ENCODE peak calls at places on chromosomes 13 and 19, in four cellular contexts. One of them, this sample, is unnamed.

GRCh38 chr13:39341238-39341637 is 261.8 kb downstream of the LHFPL6 start:
- DNase-seq in mammary epithelial cell: no peak
- DNase-seq in CD4-positive, CD25-positive, alpha-beta regulatory T cell: no peak
- DNase-seq in small intestine: no peak
- DNase-seq in this sample: no peak

GRCh38 chr19:17762505-17763229 is 11.4 kb downstream of the FCHO1 start:
- DNase-seq in mammary epithelial cell: no peak
- DNase-seq in small intestine: peak; percentile 55
- DNase-seq in CD4-positive, CD25-positive, alpha-beta regulatory T cell: no peak
- DNase-seq in this sample: no peak

GRCh38 chr13:28805193-28805819 is 14.8 kb upstream of the MTUS2 start:
- DNase-seq in small intestine: peak; percentile 42
- DNase-seq in mammary epithelial cell: no peak
- DNase-seq in CD4-positive, CD25-positive, alpha-beta regulatory T cell: no peak
- DNase-seq in this sample: no peak

GRCh38 chr19:34960940-34961679 is 2.9 kb downstream of the ZNF792 start:
- DNase-seq in small intestine: no peak
- DNase-seq in CD4-positive, CD25-positive, alpha-beta regulatory T cell: no peak
- DNase-seq in mammary epithelial cell: no peak
- DNase-seq in this sample: no peak

GRCh38 chr19:55209430-55210119 is at the start of gene PTPRH:
- DNase-seq in CD4-positive, CD25-positive, alpha-beta regulatory T cell: no peak
- DNase-seq in small intestine: peak; percentile 97
- DNase-seq in mammary epithelial cell: no peak
- DNase-seq in this sample: no peak

GRCh38 chr13:95388420-95389079 is 87.3 kb upstream of the ABCC4 start:
- DNase-seq in small intestine: no peak
- DNase-seq in mammary epithelial cell: no peak
- DNase-seq in CD4-positive, CD25-positive, alpha-beta regulatory T cell: no peak
- DNase-seq in this sample: no peak

GRCh38 chr19:29533578-29534544 is 8.1 kb downstream of the VSTM2B start:
- DNase-seq in small intestine: no peak
- DNase-seq in mammary epithelial cell: no peak
- DNase-seq in CD4-positive, CD25-positive, alpha-beta regulatory T cell: no peak
- DNase-seq in this sample: no peak

GRCh38 chr13:20193142-20193923 is 595 bp upstream of the GJB2 start:
- DNase-seq in mammary epithelial cell: no peak
- DNase-seq in small intestine: no peak
- DNase-seq in CD4-positive, CD25-positive, alpha-beta regulatory T cell: no peak
- DNase-seq in this sample: peak; percentile 15

GRCh38 chr13:66462187-66462586 is 767.9 kb downstream of the PCDH9 start:
- DNase-seq in mammary epithelial cell: no peak
- DNase-seq in CD4-positive, CD25-positive, alpha-beta regulatory T cell: no peak
- DNase-seq in small intestine: no peak
- DNase-seq in this sample: no peak

GRCh38 chr19:47757617-47758432 is 12.5 kb downstream of the NOP53 start:
- DNase-seq in CD4-positive, CD25-positive, alpha-beta regulatory T cell: no peak
- DNase-seq in small intestine: peak; percentile 87
- DNase-seq in mammary epithelial cell: no peak
- DNase-seq in this sample: no peak

GRCh38 chr13:27424246-27425150 is at the start of gene GTF3A:
- DNase-seq in mammary epithelial cell: peak; percentile 83
- DNase-seq in small intestine: peak; percentile 89
- DNase-seq in CD4-positive, CD25-positive, alpha-beta regulatory T cell: peak; percentile 81
- DNase-seq in this sample: peak; percentile 92

GRCh38 chr13:101429733-101430132 is 13.4 kb upstream of the NALCN start:
- DNase-seq in small intestine: no peak
- DNase-seq in CD4-positive, CD25-positive, alpha-beta regulatory T cell: no peak
- DNase-seq in mammary epithelial cell: peak; percentile 14
- DNase-seq in this sample: no peak

GRCh38 chr13:63578796-63579195 is 2163.1 kb upstream of the PCDH20 start:
- DNase-seq in small intestine: no peak
- DNase-seq in mammary epithelial cell: no peak
- DNase-seq in CD4-positive, CD25-positive, alpha-beta regulatory T cell: no peak
- DNase-seq in this sample: no peak

GRCh38 chr13:30895773-30896172 is 10.3 kb upstream of the MEDAG start:
- DNase-seq in mammary epithelial cell: peak; percentile 24
- DNase-seq in small intestine: no peak
- DNase-seq in CD4-positive, CD25-positive, alpha-beta regulatory T cell: no peak
- DNase-seq in this sample: no peak

GRCh38 chr13:100854091-100854490 is 179.5 kb upstream of the TMTC4 start:
- DNase-seq in mammary epithelial cell: no peak
- DNase-seq in small intestine: no peak
- DNase-seq in CD4-positive, CD25-positive, alpha-beta regulatory T cell: no peak
- DNase-seq in this sample: no peak

GRCh38 chr19:56538254-56538760 is 441 bp upstream of the ZFP28 start:
- DNase-seq in mammary epithelial cell: peak; percentile 87
- DNase-seq in small intestine: peak; percentile 82
- DNase-seq in CD4-positive, CD25-positive, alpha-beta regulatory T cell: peak; percentile 80
- DNase-seq in this sample: peak; percentile 92

GRCh38 chr19:31350033-31350692 is 927 bp upstream of the TSHZ3 start:
- DNase-seq in CD4-positive, CD25-positive, alpha-beta regulatory T cell: no peak
- DNase-seq in small intestine: no peak
- DNase-seq in mammary epithelial cell: no peak
- DNase-seq in this sample: peak; percentile 32

GRCh38 chr13:106415971-106416370 is 119.5 kb downstream of the EFNB2 start:
- DNase-seq in mammary epithelial cell: no peak
- DNase-seq in CD4-positive, CD25-positive, alpha-beta regulatory T cell: no peak
- DNase-seq in small intestine: no peak
- DNase-seq in this sample: no peak

GRCh38 chr13:99997702-99998219 is 16.2 kb downstream of the ZIC2 start:
- DNase-seq in mammary epithelial cell: no peak
- DNase-seq in small intestine: no peak
- DNase-seq in CD4-positive, CD25-positive, alpha-beta regulatory T cell: no peak
- DNase-seq in this sample: no peak

GRCh38 chr13:91247768-91248167 is 99.7 kb upstream of the MIR17HG start:
- DNase-seq in CD4-positive, CD25-positive, alpha-beta regulatory T cell: no peak
- DNase-seq in mammary epithelial cell: no peak
- DNase-seq in small intestine: peak; percentile 6
- DNase-seq in this sample: no peak

GRCh38 chr19:16614941-16615340 is 13.1 kb downstream of the MED26 start:
- DNase-seq in mammary epithelial cell: no peak
- DNase-seq in small intestine: no peak
- DNase-seq in CD4-positive, CD25-positive, alpha-beta regulatory T cell: no peak
- DNase-seq in this sample: no peak

GRCh38 chr19:45506246-45506990 is 861 bp upstream of the VASP start:
- DNase-seq in CD4-positive, CD25-positive, alpha-beta regulatory T cell: peak; percentile 92
- DNase-seq in mammary epithelial cell: peak; percentile 94
- DNase-seq in small intestine: peak; percentile 96
- DNase-seq in this sample: peak; percentile 98

GRCh38 chr13:112522578-112522977 is 65.4 kb downstream of the TUBGCP3 start:
- DNase-seq in CD4-positive, CD25-positive, alpha-beta regulatory T cell: no peak
- DNase-seq in mammary epithelial cell: peak; percentile 6
- DNase-seq in small intestine: no peak
- DNase-seq in this sample: no peak

GRCh38 chr19:51514866-51515481 is 13.4 kb upstream of the SIGLEC12 start:
- DNase-seq in CD4-positive, CD25-positive, alpha-beta regulatory T cell: no peak
- DNase-seq in mammary epithelial cell: peak; percentile 39
- DNase-seq in small intestine: peak; percentile 84
- DNase-seq in this sample: peak; percentile 46

GRCh38 chr19:47509170-47509847 is 5.6 kb downstream of the NAPA start:
- DNase-seq in mammary epithelial cell: no peak
- DNase-seq in small intestine: no peak
- DNase-seq in CD4-positive, CD25-positive, alpha-beta regulatory T cell: no peak
- DNase-seq in this sample: no peak

GRCh38 chr13:67574320-67575233 is 344.4 kb upstream of the PCDH9 start:
- DNase-seq in CD4-positive, CD25-positive, alpha-beta regulatory T cell: no peak
- DNase-seq in mammary epithelial cell: peak; percentile 77
- DNase-seq in small intestine: no peak
- DNase-seq in this sample: no peak

GRCh38 chr13:82772802-82773201 is 1109.5 kb downstream of the SLITRK1 start:
- DNase-seq in small intestine: no peak
- DNase-seq in CD4-positive, CD25-positive, alpha-beta regulatory T cell: no peak
- DNase-seq in mammary epithelial cell: peak; percentile 9
- DNase-seq in this sample: no peak

GRCh38 chr13:35978607-35979316 is 152.4 kb downstream of the DCLK1 start:
- DNase-seq in small intestine: peak; percentile 33
- DNase-seq in mammary epithelial cell: peak; percentile 49
- DNase-seq in CD4-positive, CD25-positive, alpha-beta regulatory T cell: no peak
- DNase-seq in this sample: peak; percentile 1

GRCh38 chr19:42989851-42990250 is 36.4 kb downstream of the PSG11 start:
- DNase-seq in mammary epithelial cell: peak; percentile 26
- DNase-seq in small intestine: no peak
- DNase-seq in CD4-positive, CD25-positive, alpha-beta regulatory T cell: no peak
- DNase-seq in this sample: no peak

GRCh38 chr19:16223746-16224145 is 26.0 kb downstream of the AP1M1 start:
- DNase-seq in mammary epithelial cell: no peak
- DNase-seq in CD4-positive, CD25-positive, alpha-beta regulatory T cell: no peak
- DNase-seq in small intestine: no peak
- DNase-seq in this sample: no peak

GRCh38 chr13:63855457-63856118 is 2439.9 kb upstream of the PCDH20 start:
- DNase-seq in CD4-positive, CD25-positive, alpha-beta regulatory T cell: no peak
- DNase-seq in mammary epithelial cell: no peak
- DNase-seq in small intestine: no peak
- DNase-seq in this sample: no peak

GRCh38 chr19:29370276-29370675 is 155.5 kb upstream of the VSTM2B start:
- DNase-seq in mammary epithelial cell: no peak
- DNase-seq in CD4-positive, CD25-positive, alpha-beta regulatory T cell: no peak
- DNase-seq in small intestine: no peak
- DNase-seq in this sample: no peak

GRCh38 chr13:113612626-113613025 is 28.1 kb downstream of the TFDP1 start:
- DNase-seq in CD4-positive, CD25-positive, alpha-beta regulatory T cell: no peak
- DNase-seq in small intestine: no peak
- DNase-seq in mammary epithelial cell: no peak
- DNase-seq in this sample: no peak

DNA sequence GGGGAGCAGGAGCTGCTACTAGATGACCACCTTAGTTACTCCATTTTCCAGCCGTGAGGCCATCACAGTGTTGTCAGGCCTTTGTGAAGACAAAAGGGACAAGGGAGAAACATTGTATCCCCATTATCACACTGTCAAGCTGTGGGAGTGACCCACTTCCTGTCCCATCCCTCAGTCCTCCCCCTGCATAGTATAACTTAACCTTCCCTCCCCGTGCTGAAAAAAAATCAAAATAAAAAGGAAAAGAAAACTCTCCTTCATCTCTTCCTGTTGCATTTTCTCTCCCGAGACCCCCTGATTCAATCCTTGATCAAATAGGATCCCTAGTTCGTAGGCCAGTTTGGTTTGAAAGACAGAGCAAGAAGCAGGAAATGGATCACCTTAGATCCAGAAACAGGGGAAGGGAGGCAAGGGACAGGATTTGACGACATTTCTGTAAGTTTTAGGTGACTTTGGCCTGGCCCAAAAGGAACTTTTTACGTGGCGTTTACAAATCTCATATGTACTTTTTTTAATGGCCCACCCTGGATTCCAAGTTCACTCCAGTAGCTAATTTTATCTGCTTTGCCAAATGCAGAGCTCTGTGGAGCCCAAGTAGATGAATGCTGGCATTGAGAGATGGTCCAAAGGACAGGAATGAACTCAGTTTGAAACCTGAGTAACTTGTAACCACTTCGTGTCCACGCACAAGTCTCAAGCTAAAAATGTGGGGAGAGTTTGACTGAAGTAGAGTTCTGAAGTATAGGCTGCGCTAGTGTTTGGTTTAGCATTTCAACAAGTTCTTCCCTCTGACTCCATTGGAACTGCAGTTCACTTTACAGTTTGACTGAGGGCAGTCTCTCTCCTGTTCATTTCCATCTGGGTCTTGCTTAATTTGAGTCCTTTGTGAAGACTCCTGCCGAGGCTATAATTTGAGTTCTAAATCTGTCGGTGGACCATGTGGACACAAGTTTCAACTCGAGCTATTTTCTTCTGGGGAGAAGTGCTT is 16.6 kb upstream of the GATAD2A start:
- DNase-seq in CD4-positive, CD25-positive, alpha-beta regulatory T cell: no peak
- DNase-seq in small intestine: no peak
- DNase-seq in mammary epithelial cell: no peak
- DNase-seq in this sample: no peak
- H3K4me1 ChIP-seq in CD4-positive, CD25-positive, alpha-beta regulatory T cell: peaks cover 75% of the 10 kb centered on the region
- H3K4me1 ChIP-seq in small intestine: peaks cover 13% of the 10 kb centered on the region
- H3K4me1 ChIP-seq in mammary epithelial cell: peaks cover 27% of the 10 kb centered on the region
- H3K4me1 ChIP-seq in this sample: peaks cover 29% of the 10 kb centered on the region

GRCh38 chr13:21240586-21240985 is 64.1 kb downstream of the MRPL57 start:
- DNase-seq in CD4-positive, CD25-positive, alpha-beta regulatory T cell: no peak
- DNase-seq in mammary epithelial cell: no peak
- DNase-seq in small intestine: no peak
- DNase-seq in this sample: no peak
- H3K4me3 ChIP-seq in CD4-positive, CD25-positive, alpha-beta regulatory T cell: no peak overlapping the region
- H3K4me3 ChIP-seq in mammary epithelial cell: no peak overlapping the region
- H3K4me3 ChIP-seq in small intestine: no peak overlapping the region
- H3K4me3 ChIP-seq in this sample: no peak overlapping the region

DNA sequence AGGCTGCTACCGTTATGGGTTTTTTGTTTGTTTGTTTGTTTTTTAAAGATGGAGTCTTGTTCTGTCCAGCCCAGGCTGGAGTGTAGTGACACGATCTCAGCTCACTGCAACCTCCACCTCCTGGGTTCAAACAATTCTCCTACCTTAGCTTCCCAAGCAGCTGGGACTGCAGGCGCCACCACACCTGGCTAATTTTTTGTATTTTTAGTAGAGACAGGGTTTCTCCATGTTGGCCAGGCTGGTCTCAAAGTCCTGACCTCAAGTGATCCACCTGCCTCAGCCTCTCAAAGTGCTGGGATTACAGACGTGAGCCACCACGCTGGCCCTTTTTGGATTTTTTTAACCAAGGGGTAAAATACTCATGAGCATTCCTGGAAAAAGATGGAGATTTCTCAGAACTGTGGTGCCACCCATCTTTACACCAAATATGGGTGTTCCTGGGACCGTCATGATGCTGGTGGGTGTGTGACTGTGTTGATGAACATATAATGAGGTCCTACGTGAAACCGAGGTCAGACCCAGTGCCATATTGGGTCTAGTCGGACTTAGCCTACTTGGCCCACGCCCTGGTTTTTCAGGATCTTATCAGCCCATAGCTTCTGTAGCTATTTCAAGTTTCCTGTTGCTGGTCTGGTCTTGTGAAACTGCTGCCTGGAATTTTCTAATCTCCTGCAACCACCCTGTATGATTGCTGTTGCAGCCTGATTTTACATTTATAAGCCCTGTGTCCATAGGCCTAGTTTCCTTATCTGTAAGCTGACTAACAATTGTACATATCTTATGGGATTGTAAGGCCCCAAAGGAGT is 6.2 kb downstream of the PPP1R15A start:
- DNase-seq in mammary epithelial cell: peak; percentile 62
- DNase-seq in small intestine: peak; percentile 75
- DNase-seq in CD4-positive, CD25-positive, alpha-beta regulatory T cell: no peak
- DNase-seq in this sample: no peak
- H3K27ac ChIP-seq in mammary epithelial cell: no peak overlapping the region
- H3K27ac ChIP-seq in small intestine: peak overlapping the region; percentile 2
- H3K27ac ChIP-seq in CD4-positive, CD25-positive, alpha-beta regulatory T cell: no peak overlapping the region
- H3K27ac ChIP-seq in this sample: no peak overlapping the region

DNA sequence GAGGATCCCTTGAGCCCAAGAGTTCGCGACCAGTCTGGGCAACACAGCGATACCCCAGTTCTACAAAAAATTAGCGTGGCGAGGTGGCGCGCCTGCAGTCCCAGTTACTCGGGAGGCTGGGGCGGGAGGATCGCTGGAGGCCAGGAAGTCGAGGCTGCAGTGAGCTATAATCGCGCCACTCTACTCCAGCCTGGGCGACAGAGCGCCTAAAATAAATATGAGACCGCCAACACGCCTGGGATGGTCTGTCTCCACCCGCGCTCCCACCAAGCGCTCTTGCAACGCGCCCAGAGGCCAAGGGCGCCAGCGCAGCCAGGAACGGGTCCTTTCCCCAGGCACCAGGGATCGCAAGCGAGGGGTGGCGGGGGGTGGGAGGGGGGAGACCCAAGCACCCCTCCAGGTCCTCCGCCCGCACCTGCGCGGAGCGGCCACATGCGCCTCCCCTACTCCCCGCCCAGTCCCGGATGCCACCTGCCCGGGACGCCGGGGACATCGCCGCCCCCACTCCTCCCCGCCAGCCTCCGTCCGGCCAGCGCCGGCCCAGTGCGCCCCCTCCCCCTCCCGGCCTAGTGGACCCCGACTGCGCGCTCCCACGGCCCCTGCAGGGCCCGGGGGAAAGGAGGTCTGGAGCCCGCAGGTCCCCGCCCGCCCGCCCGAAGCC is 441 bp downstream of the RHPN2 start:
- DNase-seq in CD4-positive, CD25-positive, alpha-beta regulatory T cell: no peak
- DNase-seq in small intestine: no peak
- DNase-seq in mammary epithelial cell: no peak
- DNase-seq in this sample: no peak
- H3K4me1 ChIP-seq in CD4-positive, CD25-positive, alpha-beta regulatory T cell: peaks cover 6% of the 10 kb centered on the region
- H3K4me1 ChIP-seq in small intestine: no peaks in the 10 kb centered on the region
- H3K4me1 ChIP-seq in mammary epithelial cell: peaks cover 13% of the 10 kb centered on the region
- H3K4me1 ChIP-seq in this sample: no peaks in the 10 kb centered on the region

This sample was measured in naive thymus-derived CD4-positive, alpha-beta T cell.